ENCODE peak calls at places on chromosomes 6 and 20, in ten cellular contexts. C is nephron progenitor cell, Z is lower lobe of right lung, L is neural crest cell, A is A549, J is mesothelial cell of epicardium, B is lower leg skin, Y is psoas muscle, V is stomach, K is epithelial cell of esophagus. N is an unnamed sample.

GRCh38 chr20:58019850-58020625 is 208.4 kb downstream of the ANKRD60 start:
- DNase-seq in C (no peak), Z (no peak), L (no peak), A (no peak), J (no peak), B (peak; percentile 13), Y (no peak), V (no peak), K (no peak), N (no peak)

GRCh38 chr6:116136933-116137340 is 11.0 kb upstream of the COL10A1 start:
- DNase-seq in C (no peak), Z (no peak), L (no peak), A (no peak), J (no peak), B (no peak), Y (no peak), V (no peak), K (no peak), N (no peak)

GRCh38 chr20:48098099-48098498 is 312.8 kb upstream of the SULF2 start:
- DNase-seq in C (no peak), Z (no peak), L (no peak), A (no peak), J (no peak), B (no peak), Y (no peak), V (no peak), K (no peak), N (no peak)

GRCh38 chr6:26611599-26611998 is 14.8 kb downstream of the ABT1 start:
- DNase-seq in C (no peak), Z (no peak), L (no peak), A (no peak), J (no peak), B (no peak), Y (no peak), V (no peak), K (no peak), N (no peak)

GRCh38 chr6:87210979-87211378 is 55.6 kb downstream of the ZNF292 start:
- DNase-seq in C (no peak), Z (no peak), L (no peak), A (no peak), J (no peak), B (no peak), Y (no peak), V (no peak), K (no peak), N (no peak)

GRCh38 chr6:132133734-132134490 is 182.7 kb upstream of the CCN2 start:
- DNase-seq in C (no peak), Z (peak; percentile 44), L (no peak), A (no peak), J (no peak), B (peak; percentile 70), Y (no peak), V (no peak), K (no peak), N (no peak)

GRCh38 chr6:47301441-47301840 is 8.3 kb downstream of the TNFRSF21 start:
- DNase-seq in C (no peak), Z (no peak), L (no peak), A (no peak), J (no peak), B (no peak), Y (no peak), V (no peak), K (no peak), N (no peak)

GRCh38 chr6:15308445-15309213 is 62.8 kb downstream of the JARID2 start:
- DNase-seq in C (no peak), Z (no peak), L (no peak), A (no peak), J (no peak), B (no peak), Y (no peak), V (no peak), K (no peak), N (no peak)

GRCh38 chr6:131914234-131914633 is 36.9 kb downstream of the CCN2 start:
- DNase-seq in C (no peak), Z (no peak), L (no peak), A (no peak), J (no peak), B (no peak), Y (no peak), V (no peak), K (peak; percentile 80), N (peak; percentile 67)

GRCh38 chr6:41424370-41425058 is 89.1 kb downstream of the NCR2 start:
- DNase-seq in C (peak; percentile 92), Z (peak; percentile 71), L (peak; percentile 97), A (peak; percentile 64), J (peak; percentile 60), B (peak; percentile 85), Y (peak; percentile 79), V (peak; percentile 93), K (peak; percentile 71), N (no peak)

GRCh38 chr20:45890077-45890996 is 671 bp downstream of the NEURL2 start:
- DNase-seq in C (peak; percentile 85), Z (peak; percentile 88), L (peak; percentile 80), A (peak; percentile 66), J (peak; percentile 70), B (peak; percentile 78), Y (peak; percentile 90), V (peak; percentile 83), K (peak; percentile 72), N (no peak)

GRCh38 chr20:35954907-35955251 is 577 bp upstream of the SCAND1 start:
- DNase-seq in C (no peak), Z (no peak), L (no peak), A (no peak), J (no peak), B (no peak), Y (no peak), V (no peak), K (peak; percentile 25), N (peak; percentile 12)

GRCh38 chr6:47897233-47897632 is 115.4 kb downstream of the OPN5 start:
- DNase-seq in C (no peak), Z (no peak), L (no peak), A (no peak), J (no peak), B (no peak), Y (no peak), V (no peak), K (peak; percentile 8), N (no peak)

GRCh38 chr6:117169781-117170281 is 95.5 kb upstream of the VGLL2 start:
- DNase-seq in C (no peak), Z (no peak), L (no peak), A (no peak), J (no peak), B (no peak), Y (no peak), V (no peak), K (peak; percentile 15), N (no peak)

DNA sequence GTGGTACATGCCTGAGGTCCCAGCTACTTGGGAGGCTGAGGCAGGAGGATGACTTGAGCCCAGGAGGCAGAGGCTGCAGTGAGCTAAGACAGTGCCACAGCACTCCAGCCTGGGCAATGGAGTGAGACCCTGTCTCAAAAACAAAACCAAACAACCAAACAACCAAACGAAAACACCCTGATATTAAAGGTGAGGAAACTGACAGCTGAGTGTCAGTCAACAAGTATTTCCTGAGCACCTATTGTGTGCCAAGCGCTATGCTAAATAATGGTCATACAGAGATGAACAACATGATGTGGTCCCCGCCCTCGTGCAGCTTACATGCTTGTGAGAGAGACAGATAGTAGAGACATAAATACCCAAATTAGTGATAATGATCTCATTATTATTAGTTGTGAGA is 1.9 kb upstream of the TULP1 start:
- DNase-seq in C (no peak), Z (no peak), L (no peak), A (no peak), J (no peak), B (no peak), Y (no peak), V (no peak), K (no peak), N (no peak)
- TF ChIP-seq CTCF in C (no peak), Z (no peak), L (no peak), A (no peak), J (no peak), B (no peak), Y (no peak), V (no peak), K (no peak), N (no peak)

DNA sequence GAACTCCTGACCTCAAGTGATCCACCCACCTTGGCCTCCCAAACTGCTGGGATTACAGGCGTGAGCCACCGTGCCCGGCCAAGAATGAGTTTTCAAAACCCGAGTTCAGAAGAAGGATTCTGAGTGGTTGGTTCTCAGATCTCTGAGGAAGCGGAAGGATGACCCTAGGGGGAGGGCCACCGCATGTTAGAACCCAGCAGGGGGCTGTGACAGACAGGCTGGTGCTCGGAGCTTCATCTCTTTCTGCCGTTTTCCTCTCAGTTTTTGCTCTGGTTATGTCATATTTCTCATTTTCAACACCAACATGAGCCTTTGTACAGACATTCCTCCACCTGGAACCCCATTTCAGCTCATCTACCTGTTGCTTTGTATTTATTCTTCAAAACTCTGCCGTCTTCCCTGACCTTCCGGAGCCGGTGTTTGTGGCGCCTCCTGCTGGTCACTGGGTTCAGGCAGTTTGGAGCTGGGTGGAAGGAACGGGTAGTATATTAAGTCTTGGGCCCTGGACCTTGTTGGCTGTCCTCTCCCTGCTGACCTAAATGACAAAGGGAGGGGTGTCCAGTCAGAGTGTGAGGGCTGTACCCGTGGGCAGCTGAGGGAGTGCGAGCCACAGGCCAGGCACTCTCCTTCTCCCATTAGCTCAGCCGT is at the start of gene DEFB123:
- DNase-seq in C (no peak), Z (no peak), L (no peak), A (no peak), J (no peak), B (no peak), Y (no peak), V (no peak), K (no peak), N (no peak)
- TF ChIP-seq CTCF in C (no peak), Z (no peak), L (no peak), A (peak; percentile 24), J (peak; percentile 38), B (no peak), Y (no peak), V (no peak), K (no peak), N (no peak)

GRCh38 chr20:22623211-22623610 is 38.8 kb upstream of the FOXA2 start:
- DNase-seq in C (no peak), Z (no peak), L (no peak), A (peak; percentile 52), J (no peak), B (no peak), Y (no peak), V (peak; percentile 54), K (peak; percentile 61), N (no peak)
- TF ChIP-seq CTCF in C (no peak), Z (no peak), L (no peak), A (no peak), J (no peak), B (no peak), Y (no peak), V (no peak), K (peak; percentile 22), N (no peak)

DNA sequence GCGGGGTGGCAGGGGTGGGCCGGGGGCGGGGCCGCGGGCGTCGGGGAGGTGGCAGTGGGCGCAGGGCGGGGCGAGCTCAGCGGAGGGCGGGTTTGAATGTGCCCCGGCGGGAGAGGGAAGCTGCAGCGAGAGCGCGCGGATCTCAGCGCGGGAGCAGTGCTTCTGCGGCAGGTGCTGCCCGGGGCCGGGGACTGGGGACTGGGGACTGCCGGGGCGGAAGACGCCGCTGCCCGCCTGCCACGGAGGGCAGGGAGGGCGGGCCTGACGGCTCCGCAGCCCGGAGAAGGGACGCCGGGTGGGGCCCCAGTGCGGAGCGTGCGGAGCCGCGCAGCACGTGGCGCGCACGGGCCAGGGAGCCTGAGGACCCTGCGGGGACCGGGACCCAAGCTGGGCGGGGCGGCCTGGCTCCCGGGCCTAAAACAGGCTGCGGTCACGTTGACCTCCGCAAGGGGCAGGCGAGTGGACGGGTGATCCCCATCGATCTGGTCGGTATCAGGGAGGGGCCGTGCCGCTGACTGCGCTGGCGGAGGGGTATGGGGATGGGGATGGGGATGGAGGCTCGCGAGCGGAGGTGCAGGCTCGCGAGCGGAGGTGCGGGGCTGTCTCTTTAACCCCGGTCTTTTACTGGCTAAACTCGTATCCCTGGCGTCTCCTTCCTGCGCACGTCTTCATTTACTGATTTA is at the start of gene SLC29A1:
- DNase-seq in C (peak; percentile 86), Z (peak; percentile 88), L (peak; percentile 67), A (peak; percentile 69), J (peak; percentile 44), B (peak; percentile 73), Y (peak; percentile 89), V (peak; percentile 76), K (peak; percentile 69), N (no peak)
- TF ChIP-seq CTCF in C (peak; percentile 33), Z (no peak), L (peak; percentile 50), A (no peak), J (no peak), B (no peak), Y (no peak), V (no peak), K (no peak), N (peak; percentile 2)

N was measured in retinal pigment epithelial cell.